ENCODE peak calls at places on chromosomes 11 and 22, in four cellular contexts. K, N, L and C are unnamed samples.

GRCh38 chr22:27372969-27373670 is 428.4 kb downstream of the MN1 start:
- DNase-seq in K (no peak), N (peak; percentile 68), L (peak; percentile 96), C (no peak)

GRCh38 chr11:68924073-68924925 is 20.6 kb downstream of the IGHMBP2 start:
- DNase-seq in K (no peak), N (peak; percentile 10), L (no peak), C (no peak)

GRCh38 chr22:19716829-19717105 is 2.5 kb downstream of the SEPTIN5 start:
- DNase-seq in K (no peak), N (no peak), L (no peak), C (no peak)

GRCh38 chr22:39954584-39955055 is 5.6 kb upstream of the TMA7B start:
- DNase-seq in K (no peak), N (no peak), L (no peak), C (no peak)

GRCh38 chr22:36143066-36143815 is 17.3 kb downstream of the APOL3 start:
- DNase-seq in K (no peak), N (no peak), L (no peak), C (no peak)

GRCh38 chr22:39510529-39511149 is 8.5 kb downstream of the MIEF1 start:
- DNase-seq in K (no peak), N (no peak), L (no peak), C (no peak)

GRCh38 chr22:19884954-19885751 is 30.5 kb upstream of the GNB1L start:
- DNase-seq in K (no peak), N (no peak), L (no peak), C (no peak)

GRCh38 chr22:46892866-46893265 is 130.4 kb downstream of the TBC1D22A start:
- DNase-seq in K (no peak), N (peak; percentile 45), L (no peak), C (no peak)

GRCh38 chr11:73233704-73234402 is 15.8 kb downstream of the P2RY2 start:
- DNase-seq in K (no peak), N (no peak), L (no peak), C (peak; percentile 28)

GRCh38 chr11:116415095-116415494 is 357.7 kb downstream of the BUD13 start:
- DNase-seq in K (no peak), N (no peak), L (no peak), C (no peak)

GRCh38 chr11:81705283-81705682 is 1028.4 kb downstream of the FAM181B start:
- DNase-seq in K (no peak), N (no peak), L (no peak), C (no peak)

GRCh38 chr11:108559904-108560303 is 33.7 kb downstream of the EXPH5 start:
- DNase-seq in K (no peak), N (no peak), L (no peak), C (no peak)

GRCh38 chr22:29780781-29781676 is 13.9 kb downstream of the UQCR10 start:
- DNase-seq in K (no peak), N (no peak), L (no peak), C (no peak)

GRCh38 chr11:1888811-1889526 is 2.7 kb downstream of the PRR33 start:
- DNase-seq in K (no peak), N (peak; percentile 71), L (no peak), C (no peak)
- H3K4me3 ChIP-seq in K (no peak overlapping the region), N (no peak overlapping the region), L (no peak overlapping the region), C (no peak overlapping the region)

DNA sequence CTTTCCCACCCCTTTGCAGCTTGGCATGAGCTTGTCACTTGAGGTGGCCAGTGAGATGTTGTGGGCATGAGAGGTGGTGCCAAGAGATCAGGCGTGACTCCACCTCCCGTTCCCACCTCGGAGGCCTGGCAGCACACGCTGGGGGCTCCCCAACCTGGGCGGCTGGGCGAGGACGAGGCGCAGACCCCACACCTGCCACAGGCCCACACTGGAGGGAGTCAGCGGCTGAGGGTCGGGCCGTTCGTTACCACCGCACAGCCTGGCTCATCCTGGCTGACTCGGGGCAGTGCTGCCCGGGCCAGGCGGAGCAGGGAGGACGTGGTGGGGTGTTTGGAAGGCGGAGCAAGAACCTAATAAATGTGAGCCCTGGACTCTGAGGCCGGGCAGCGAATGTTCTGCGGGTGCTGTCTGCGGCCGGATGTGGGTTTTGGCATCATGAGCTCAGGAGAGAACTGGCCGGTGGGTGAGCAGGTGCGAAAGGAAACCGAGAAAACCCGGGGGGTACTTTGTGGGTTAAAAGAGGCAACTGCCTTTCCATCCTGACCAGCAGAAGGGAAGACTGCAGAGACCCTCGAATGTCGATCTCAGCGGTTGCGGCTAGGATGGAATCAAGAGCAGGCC is 10.1 kb upstream of the IFITM3 start:
- DNase-seq in K (no peak), N (peak; percentile 61), L (no peak), C (no peak)
- H3K4me1 ChIP-seq in K (peaks cover 8% of the 10 kb centered on the region), N (peaks cover 30% of the 10 kb centered on the region), L (peaks cover 26% of the 10 kb centered on the region), C (no peaks in the 10 kb centered on the region)

DNA sequence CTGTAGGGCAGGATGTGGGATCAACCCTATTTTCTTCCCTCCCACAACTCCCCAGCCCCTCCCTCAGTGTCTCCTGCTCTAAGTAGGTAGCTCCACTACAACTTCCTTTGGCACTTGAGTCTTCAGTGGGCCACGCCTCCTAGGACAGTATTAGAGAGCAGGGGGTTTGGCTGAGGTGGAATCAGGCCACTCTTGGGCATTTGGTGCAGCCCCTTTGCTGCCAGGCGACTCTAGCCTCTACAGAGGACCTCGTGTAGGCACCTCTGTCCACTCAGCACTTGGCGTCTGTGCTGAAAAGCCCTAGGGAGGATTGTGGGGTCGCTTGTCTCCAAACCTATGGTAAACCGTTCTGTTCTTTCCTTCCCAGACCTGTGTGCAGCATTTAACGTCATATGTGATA is 2.7 kb downstream of the FADD start:
- DNase-seq in K (no peak), N (peak; percentile 44), L (no peak), C (no peak)
- H3K27me3 ChIP-seq in K (no peaks in the 10 kb centered on the region), N (no peaks in the 10 kb centered on the region), L (no peaks in the 10 kb centered on the region), C (no peaks in the 10 kb centered on the region)

GRCh38 chr22:50498322-50498861 is 9.1 kb downstream of the LMF2 start:
- DNase-seq in K (peak; percentile 55), N (no peak), L (peak; percentile 86), C (no peak)
- H3K4me3 ChIP-seq in K (no peak overlapping the region), N (no peak overlapping the region), L (no peak overlapping the region), C (no peak overlapping the region)

DNA sequence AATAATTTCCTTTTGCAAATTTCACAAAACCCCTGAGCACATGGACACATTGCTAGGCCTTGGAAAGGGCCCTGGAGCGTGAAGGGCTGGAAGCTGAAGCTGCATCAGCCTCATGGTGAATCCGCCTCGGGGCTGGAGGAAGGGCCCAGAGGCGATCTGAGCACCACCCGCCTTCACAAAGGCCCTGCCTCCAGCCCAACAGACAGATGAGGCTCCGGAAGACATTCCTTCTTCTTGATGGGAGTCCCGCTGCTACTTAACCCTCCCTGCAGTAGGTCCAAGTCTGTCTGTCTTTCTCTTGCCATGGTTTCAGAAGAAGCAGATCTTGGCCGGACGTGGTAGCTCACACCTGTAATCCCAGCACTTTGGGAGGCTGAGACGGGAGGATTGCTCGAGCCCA is 16.5 kb downstream of the ARRB1 start:
- DNase-seq in K (no peak), N (no peak), L (peak; percentile 41), C (no peak)
- H3K4me1 ChIP-seq in K (no peaks in the 10 kb centered on the region), N (peaks cover 86% of the 10 kb centered on the region), L (peaks cover 21% of the 10 kb centered on the region), C (peaks cover 32% of the 10 kb centered on the region)